ENCODE peak calls at places on chromosomes 3 and 15, in four cellular contexts. One of them, this sample, is unnamed.

GRCh38 chr3:152960684-152961083 is 125.8 kb downstream of the P2RY1 start:
- DNase-seq in stomach: no peak
- DNase-seq in heart left ventricle: no peak
- DNase-seq in testis: no peak
- DNase-seq in this sample: no peak

GRCh38 chr15:67416891-67417290 is 104.0 kb upstream of the C15orf61 start:
- DNase-seq in stomach: no peak
- DNase-seq in testis: no peak
- DNase-seq in heart left ventricle: no peak
- DNase-seq in this sample: no peak

GRCh38 chr3:130759692-130760338 is 13.2 kb upstream of the PIK3R4 start:
- DNase-seq in testis: peak; percentile 73
- DNase-seq in heart left ventricle: no peak
- DNase-seq in stomach: peak; percentile 62
- DNase-seq in this sample: no peak

GRCh38 chr3:47104259-47104658 is 59.7 kb downstream of the SETD2 start:
- DNase-seq in stomach: no peak
- DNase-seq in testis: no peak
- DNase-seq in heart left ventricle: no peak
- DNase-seq in this sample: no peak

GRCh38 chr3:196778755-196779154 is 39.1 kb downstream of the PAK2 start:
- DNase-seq in heart left ventricle: no peak
- DNase-seq in stomach: no peak
- DNase-seq in testis: peak; percentile 33
- DNase-seq in this sample: no peak

GRCh38 chr3:47394140-47394855 is 13.5 kb downstream of the PTPN23 start:
- DNase-seq in heart left ventricle: no peak
- DNase-seq in testis: no peak
- DNase-seq in stomach: no peak
- DNase-seq in this sample: no peak

GRCh38 chr3:51974963-51975856 is at the start of gene ABHD14A:
- DNase-seq in testis: peak; percentile 78
- DNase-seq in heart left ventricle: peak; percentile 90
- DNase-seq in stomach: peak; percentile 78
- DNase-seq in this sample: peak; percentile 75

GRCh38 chr3:48563382-48563918 is at the start of gene UCN2:
- DNase-seq in heart left ventricle: no peak
- DNase-seq in stomach: no peak
- DNase-seq in testis: no peak
- DNase-seq in this sample: no peak

GRCh38 chr15:42154576-42155355 is 1.7 kb downstream of the PLA2G4F start:
- DNase-seq in stomach: no peak
- DNase-seq in heart left ventricle: no peak
- DNase-seq in testis: no peak
- DNase-seq in this sample: no peak

GRCh38 chr15:65832549-65833364 is 36.5 kb upstream of the RAB11A start:
- DNase-seq in stomach: peak; percentile 89
- DNase-seq in testis: peak; percentile 90
- DNase-seq in heart left ventricle: peak; percentile 81
- DNase-seq in this sample: peak; percentile 93

GRCh38 chr15:100801256-100801900 is 78.3 kb upstream of the ALDH1A3 start:
- DNase-seq in stomach: no peak
- DNase-seq in testis: no peak
- DNase-seq in heart left ventricle: no peak
- DNase-seq in this sample: no peak

GRCh38 chr3:134427400-134428111 is 53.3 kb upstream of the AMOTL2 start:
- DNase-seq in heart left ventricle: no peak
- DNase-seq in stomach: no peak
- DNase-seq in testis: no peak
- DNase-seq in this sample: no peak

GRCh38 chr3:66035763-66036477 is 2.8 kb downstream of the MAGI1 start:
- DNase-seq in testis: no peak
- DNase-seq in heart left ventricle: no peak
- DNase-seq in stomach: no peak
- DNase-seq in this sample: no peak

GRCh38 chr3:4495294-4496110 is 2.4 kb downstream of the ITPR1 start:
- DNase-seq in testis: no peak
- DNase-seq in heart left ventricle: no peak
- DNase-seq in stomach: no peak
- DNase-seq in this sample: no peak

GRCh38 chr3:178152010-178152409 is 384.2 kb upstream of the KCNMB2 start:
- DNase-seq in heart left ventricle: no peak
- DNase-seq in stomach: no peak
- DNase-seq in testis: no peak
- DNase-seq in this sample: no peak

GRCh38 chr3:191387441-191388077 is 57.2 kb upstream of the UTS2B start:
- DNase-seq in heart left ventricle: no peak
- DNase-seq in stomach: no peak
- DNase-seq in testis: no peak
- DNase-seq in this sample: no peak

GRCh38 chr3:50600841-50601591 is 10.6 kb downstream of the CISH start:
- DNase-seq in testis: peak; percentile 95
- DNase-seq in stomach: peak; percentile 97
- DNase-seq in heart left ventricle: peak; percentile 97
- DNase-seq in this sample: peak; percentile 99

GRCh38 chr15:32641517-32642059 is at the start of gene SCG5:
- DNase-seq in heart left ventricle: no peak
- DNase-seq in stomach: no peak
- DNase-seq in testis: no peak
- DNase-seq in this sample: no peak

GRCh38 chr3:197031315-197032285 is 2.0 kb upstream of the MELTF start:
- DNase-seq in stomach: peak; percentile 70
- DNase-seq in heart left ventricle: peak; percentile 72
- DNase-seq in testis: peak; percentile 86
- DNase-seq in this sample: peak; percentile 69

GRCh38 chr3:47824541-47825473 is 21.9 kb downstream of the DHX30 start:
- DNase-seq in stomach: peak; percentile 80
- DNase-seq in heart left ventricle: peak; percentile 89
- DNase-seq in testis: peak; percentile 84
- DNase-seq in this sample: peak; percentile 76

GRCh38 chr15:66788024-66788423 is 86.0 kb downstream of the SMAD6 start:
- DNase-seq in heart left ventricle: no peak
- DNase-seq in testis: no peak
- DNase-seq in stomach: no peak
- DNase-seq in this sample: peak; percentile 10

GRCh38 chr3:157077565-157077991 is 82.4 kb downstream of the CCNL1 start:
- DNase-seq in testis: peak; percentile 29
- DNase-seq in heart left ventricle: no peak
- DNase-seq in stomach: peak; percentile 4
- DNase-seq in this sample: no peak

GRCh38 chr15:90955911-90956310 is 1.2 kb downstream of the RCCD1 start:
- DNase-seq in heart left ventricle: no peak
- DNase-seq in testis: no peak
- DNase-seq in stomach: peak; percentile 66
- DNase-seq in this sample: peak; percentile 39

GRCh38 chr3:100103558-100104441 is 10.5 kb downstream of the FILIP1L start:
- DNase-seq in heart left ventricle: no peak
- DNase-seq in stomach: peak; percentile 60
- DNase-seq in testis: no peak
- DNase-seq in this sample: no peak

GRCh38 chr3:41199866-41200668 is 762 bp downstream of the CTNNB1 start:
- DNase-seq in heart left ventricle: no peak
- DNase-seq in stomach: no peak
- DNase-seq in testis: peak; percentile 57
- DNase-seq in this sample: peak; percentile 45

GRCh38 chr15:40932146-40932545 is 3.0 kb downstream of the DLL4 start:
- DNase-seq in testis: no peak
- DNase-seq in stomach: no peak
- DNase-seq in heart left ventricle: no peak
- DNase-seq in this sample: no peak

GRCh38 chr15:51970132-51970817 is 1.3 kb downstream of the LEO1 start:
- DNase-seq in testis: no peak
- DNase-seq in heart left ventricle: no peak
- DNase-seq in stomach: no peak
- DNase-seq in this sample: no peak

GRCh38 chr15:51973220-51973619 is 1.6 kb upstream of the LEO1 start:
- DNase-seq in stomach: no peak
- DNase-seq in testis: no peak
- DNase-seq in heart left ventricle: no peak
- DNase-seq in this sample: no peak

GRCh38 chr15:51970981-51971352 is 611 bp downstream of the LEO1 start:
- DNase-seq in stomach: no peak
- DNase-seq in testis: no peak
- DNase-seq in heart left ventricle: no peak
- DNase-seq in this sample: no peak

GRCh38 chr15:51969728-51970127 is 1.9 kb downstream of the LEO1 start:
- DNase-seq in stomach: no peak
- DNase-seq in heart left ventricle: no peak
- DNase-seq in testis: no peak
- DNase-seq in this sample: no peak

DNA sequence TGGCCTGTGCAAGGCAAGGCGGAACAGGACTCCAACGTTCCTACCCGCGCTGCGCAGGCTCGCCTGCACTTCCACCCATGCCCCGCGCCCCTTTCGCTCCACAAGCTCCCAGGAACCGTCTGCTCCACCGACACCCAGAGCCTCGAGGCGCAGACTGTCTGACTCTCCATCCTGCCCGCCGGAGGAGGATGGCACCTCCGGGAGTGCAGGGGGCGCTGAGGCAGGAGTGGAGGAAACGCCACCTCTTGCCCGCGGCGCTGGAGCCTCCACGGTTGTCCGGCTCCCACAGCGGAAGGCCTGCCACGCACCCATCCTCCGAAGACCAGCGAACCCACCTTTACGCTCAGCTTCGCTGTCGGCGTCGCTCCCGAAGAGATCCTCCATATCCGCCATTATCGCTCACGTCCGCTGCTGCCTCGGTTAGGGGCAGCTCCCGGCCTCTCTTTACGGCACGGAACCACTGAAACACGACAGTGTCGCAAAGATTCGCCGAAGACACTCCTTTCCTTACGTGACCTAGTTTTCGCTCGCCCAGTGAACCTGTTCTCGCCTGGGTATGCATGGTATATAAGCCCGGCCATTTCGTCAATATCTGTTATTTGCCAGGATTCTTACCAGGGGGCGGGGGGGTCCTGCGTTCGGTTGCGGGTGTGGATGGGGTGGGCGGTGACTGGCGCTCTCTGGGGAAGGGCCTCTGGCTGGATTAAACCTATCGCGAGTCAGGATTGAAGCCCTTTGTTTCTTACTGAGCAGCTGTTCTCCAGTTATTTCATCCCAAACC is at the start of gene LEO1:
- DNase-seq in testis: peak; percentile 97
- DNase-seq in heart left ventricle: peak; percentile 89
- DNase-seq in stomach: peak; percentile 91
- DNase-seq in this sample: peak; percentile 89
- TF ChIP-seq POLR2A in testis: no peak
- TF ChIP-seq POLR2A in heart left ventricle: peak; percentile 40
- TF ChIP-seq POLR2A in stomach: no peak
- TF ChIP-seq POLR2A in this sample: no peak

GRCh38 chr15:70196314-70197291 is 98.9 kb upstream of the TLE3 start:
- DNase-seq in stomach: peak; percentile 34
- DNase-seq in heart left ventricle: no peak
- DNase-seq in testis: peak; percentile 43
- DNase-seq in this sample: peak; percentile 65
- TF ChIP-seq POLR2A in stomach: no peak
- TF ChIP-seq POLR2A in heart left ventricle: no peak
- TF ChIP-seq POLR2A in testis: no peak
- TF ChIP-seq POLR2A in this sample: no peak

GRCh38 chr3:133414021-133414392 is 14.2 kb downstream of the BFSP2 start:
- DNase-seq in stomach: no peak
- DNase-seq in testis: no peak
- DNase-seq in heart left ventricle: no peak
- DNase-seq in this sample: no peak

GRCh38 chr3:133412511-133413165 is 12.8 kb downstream of the BFSP2 start:
- DNase-seq in heart left ventricle: no peak
- DNase-seq in stomach: no peak
- DNase-seq in testis: peak; percentile 27
- DNase-seq in this sample: peak; percentile 21

GRCh38 chr3:133413166-133414020 is 13.5 kb downstream of the BFSP2 start:
- DNase-seq in testis: peak; percentile 42
- DNase-seq in heart left ventricle: no peak
- DNase-seq in stomach: no peak
- DNase-seq in this sample: no peak

GRCh38 chr3:133419151-133419550 is 19.3 kb downstream of the BFSP2 start:
- DNase-seq in testis: no peak
- DNase-seq in heart left ventricle: no peak
- DNase-seq in stomach: no peak
- DNase-seq in this sample: no peak

GRCh38 chr3:133418361-133418760 is 18.5 kb downstream of the BFSP2 start:
- DNase-seq in heart left ventricle: no peak
- DNase-seq in testis: no peak
- DNase-seq in stomach: no peak
- DNase-seq in this sample: no peak
- TF ChIP-seq POLR2A in heart left ventricle: no peak
- TF ChIP-seq POLR2A in testis: no peak
- TF ChIP-seq POLR2A in stomach: no peak
- TF ChIP-seq POLR2A in this sample: no peak

DNA sequence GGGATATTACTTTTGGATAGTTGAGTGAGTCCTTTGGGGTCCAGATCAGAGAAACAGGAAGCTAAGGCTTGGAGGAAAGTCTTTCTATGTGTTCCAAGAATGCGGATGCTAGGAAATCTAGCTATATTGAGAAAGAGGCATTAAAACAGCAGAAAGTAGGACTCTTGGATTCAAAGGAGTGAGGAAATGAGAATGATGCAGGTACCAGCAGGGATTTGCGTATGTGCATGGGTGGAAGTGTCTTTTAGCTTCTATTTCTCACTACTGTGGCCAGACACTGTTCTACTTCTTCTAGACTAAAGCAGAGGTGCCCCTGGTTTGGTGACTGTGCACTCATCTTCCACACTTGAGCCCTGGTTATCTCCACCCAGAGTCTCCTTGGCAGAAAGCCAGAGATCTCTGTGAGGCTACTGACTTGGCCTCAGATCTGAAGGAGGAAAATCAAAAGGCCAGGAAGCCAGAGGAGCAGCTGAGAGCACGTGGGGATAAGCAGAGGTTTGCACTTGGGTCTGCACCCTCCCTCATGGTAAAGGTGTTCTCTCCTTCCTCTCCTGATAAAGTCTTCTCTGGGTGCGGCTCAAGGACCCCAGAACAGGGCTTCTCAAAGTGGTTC is 44.3 kb downstream of the ATP2B2 start:
- DNase-seq in testis: no peak
- DNase-seq in stomach: no peak
- DNase-seq in heart left ventricle: no peak
- DNase-seq in this sample: no peak
- TF ChIP-seq POLR2A in testis: no peak
- TF ChIP-seq POLR2A in stomach: no peak
- TF ChIP-seq POLR2A in heart left ventricle: no peak
- TF ChIP-seq POLR2A in this sample: no peak

This sample was measured in ovary.